ENCODE peak calls at places on chromosomes 6 and 20, in eight cellular contexts. Y is tibial artery; R is RPMI8226; X is ureter; H is stimulated activated CD4-positive, alpha-beta T cell treated with anti-CD3 and anti-CD28 coated beads, Interleukin-2, amount 100 ng/mL, for 24 hours; M is choroid plexus epithelial cell; Z is AG08396; I is NCI-H1092 treated with DMSO at 0.1 percent for 48 hours. T is an unnamed sample.

GRCh38 chr20:59825944-59826759 is 107.3 kb downstream of the SYCP2 start:
- DNase-seq in Y (peak), R (peak), X (peak), H (no peak), M (no peak), Z (no peak), I (peak), T (no peak)

GRCh38 chr6:21135484-21136005 is 458.0 kb upstream of the SOX4 start:
- DNase-seq in Y (no peak), R (no peak), X (no peak), H (no peak), M (no peak), Z (no peak), I (no peak), T (no peak)

GRCh38 chr6:11094411-11094851 is 797 bp downstream of the SMIM13 start:
- DNase-seq in Y (peak), R (peak), X (peak), H (peak), M (peak), Z (peak), I (peak), T (peak)

GRCh38 chr6:104908031-104908430 is 48.3 kb upstream of the HACE1 start:
- DNase-seq in Y (no peak), R (no peak), X (no peak), H (no peak), M (no peak), Z (no peak), I (no peak), T (no peak)

GRCh38 chr20:9075264-9076095 is 6.6 kb downstream of the PLCB4 start:
- DNase-seq in Y (no peak), R (no peak), X (no peak), H (no peak), M (peak), Z (no peak), I (no peak), T (no peak)

GRCh38 chr6:158628542-158628941 is 16.0 kb downstream of the DYNLT1 start:
- DNase-seq in Y (peak), R (no peak), X (no peak), H (no peak), M (no peak), Z (no peak), I (no peak), T (no peak)

GRCh38 chr20:48777005-48777404 is 50.8 kb downstream of the PREX1 start:
- DNase-seq in Y (no peak), R (no peak), X (no peak), H (no peak), M (no peak), Z (no peak), I (no peak), T (no peak)

GRCh38 chr6:139372326-139373153 is 1.9 kb downstream of the CITED2 start:
- DNase-seq in Y (no peak), R (no peak), X (no peak), H (no peak), M (peak), Z (no peak), I (no peak), T (no peak)

GRCh38 chr6:4169028-4169789 is 33.8 kb upstream of the ECI2 start:
- DNase-seq in Y (no peak), R (no peak), X (no peak), H (no peak), M (peak), Z (no peak), I (no peak), T (no peak)

T was measured in GM12865.